ENCODE peak calls at places on chromosomes 6 and 20, in ten cellular contexts. Z, L, N, B, O, Q, W, H, T and S are unnamed samples.

GRCh38 chr6:144360401-144360800 is 75.3 kb downstream of the UTRN start:
- DNase-seq in Z (no peak), L (no peak), N (no peak), B (no peak), O (no peak), Q (no peak), W (no peak), H (no peak), T (no peak), S (peak)

GRCh38 chr6:43934803-43935602 is 165.0 kb downstream of the VEGFA start:
- DNase-seq in Z (no peak), L (no peak), N (no peak), B (no peak), O (no peak), Q (no peak), W (no peak), H (no peak), T (no peak), S (no peak)

GRCh38 chr6:3939964-3940363 is 90.8 kb downstream of the FAM50B start:
- DNase-seq in Z (no peak), L (no peak), N (no peak), B (no peak), O (no peak), Q (no peak), W (no peak), H (no peak), T (no peak), S (no peak)

GRCh38 chr6:150667977-150668716 is 68.5 kb downstream of the PLEKHG1 start:
- DNase-seq in Z (peak), L (peak), N (no peak), B (no peak), O (no peak), Q (peak), W (no peak), H (no peak), T (no peak), S (peak)

GRCh38 chr20:62860924-62861691 is 514 bp downstream of the TCFL5 start:
- DNase-seq in Z (peak), L (peak), N (peak), B (peak), O (peak), Q (no peak), W (no peak), H (no peak), T (no peak), S (peak)

GRCh38 chr6:107108201-107108890 is 7.0 kb downstream of the BEND3 start:
- DNase-seq in Z (no peak), L (no peak), N (no peak), B (no peak), O (no peak), Q (no peak), W (no peak), H (no peak), T (no peak), S (no peak)

GRCh38 chr6:159953091-159953581 is 15.7 kb upstream of the IGF2R start:
- DNase-seq in Z (peak), L (no peak), N (no peak), B (no peak), O (no peak), Q (no peak), W (no peak), H (no peak), T (no peak), S (no peak)

GRCh38 chr20:49676581-49677291 is 36.9 kb downstream of the B4GALT5 start:
- DNase-seq in Z (no peak), L (peak), N (no peak), B (no peak), O (peak), Q (no peak), W (no peak), H (no peak), T (no peak), S (no peak)

GRCh38 chr6:45921703-45922270 is 93.9 kb downstream of the CLIC5 start:
- DNase-seq in Z (no peak), L (no peak), N (no peak), B (no peak), O (no peak), Q (no peak), W (no peak), H (no peak), T (no peak), S (peak)

GRCh38 chr6:167037762-167038161 is 38.6 kb downstream of the CEP43 start:
- DNase-seq in Z (no peak), L (no peak), N (no peak), B (no peak), O (no peak), Q (no peak), W (no peak), H (no peak), T (no peak), S (no peak)

GRCh38 chr6:132730560-132730959 is 16.7 kb upstream of the VNN1 start:
- DNase-seq in Z (no peak), L (no peak), N (no peak), B (no peak), O (no peak), Q (no peak), W (no peak), H (no peak), T (no peak), S (no peak)

GRCh38 chr20:52379723-52380336 is 188.3 kb upstream of the ZFP64 start:
- DNase-seq in Z (peak), L (peak), N (peak), B (peak), O (peak), Q (no peak), W (no peak), H (no peak), T (no peak), S (peak)

GRCh38 chr20:49320460-49320859 is 42.6 kb upstream of the ZNFX1 start:
- DNase-seq in Z (peak), L (peak), N (no peak), B (peak), O (no peak), Q (no peak), W (no peak), H (peak), T (peak), S (peak)

GRCh38 chr6:143183735-143184134 is 123.0 kb downstream of the AIG1 start:
- DNase-seq in Z (no peak), L (no peak), N (no peak), B (no peak), O (no peak), Q (peak), W (no peak), H (no peak), T (no peak), S (no peak)

GRCh38 chr6:21138359-21139094 is 455.0 kb upstream of the SOX4 start:
- DNase-seq in Z (no peak), L (no peak), N (no peak), B (no peak), O (no peak), Q (no peak), W (no peak), H (no peak), T (no peak), S (no peak)